ENCODE peak calls at places on chromosomes 5 and 9, in six cellular contexts. One of them, this sample, is unnamed.

GRCh38 chr5:145937432-145938250 is 1.3 kb downstream of the SH3RF2 start:
- DNase-seq in dermis microvascular lymphatic vessel endothelial cell: no peak
- DNase-seq in H54: peak; percentile 50
- DNase-seq in activated T-cell treated with anti-CD3 and anti-CD28 coated beads, Interleukin-2, amount 50 U/mL, for 4 hours: no peak
- DNase-seq in thyroid gland: peak; percentile 38
- DNase-seq in HS-5: no peak
- DNase-seq in this sample: no peak

GRCh38 chr5:19547640-19548039 is 440.4 kb downstream of the CDH18 start:
- DNase-seq in dermis microvascular lymphatic vessel endothelial cell: no peak
- DNase-seq in H54: no peak
- DNase-seq in activated T-cell treated with anti-CD3 and anti-CD28 coated beads, Interleukin-2, amount 50 U/mL, for 4 hours: no peak
- DNase-seq in thyroid gland: no peak
- DNase-seq in HS-5: no peak
- DNase-seq in this sample: no peak

GRCh38 chr9:98455957-98456621 is 200.6 kb upstream of the TBC1D2 start:
- DNase-seq in dermis microvascular lymphatic vessel endothelial cell: no peak
- DNase-seq in H54: no peak
- DNase-seq in activated T-cell treated with anti-CD3 and anti-CD28 coated beads, Interleukin-2, amount 50 U/mL, for 4 hours: no peak
- DNase-seq in thyroid gland: peak; percentile 64
- DNase-seq in HS-5: no peak
- DNase-seq in this sample: no peak

GRCh38 chr5:23139338-23140171 is 286.4 kb upstream of the CDH12 start:
- DNase-seq in dermis microvascular lymphatic vessel endothelial cell: no peak
- DNase-seq in H54: no peak
- DNase-seq in activated T-cell treated with anti-CD3 and anti-CD28 coated beads, Interleukin-2, amount 50 U/mL, for 4 hours: no peak
- DNase-seq in thyroid gland: no peak
- DNase-seq in HS-5: peak; percentile 26
- DNase-seq in this sample: no peak

GRCh38 chr5:72244862-72245371 is 75.1 kb downstream of the MRPS27 start:
- DNase-seq in dermis microvascular lymphatic vessel endothelial cell: peak; percentile 68
- DNase-seq in H54: no peak
- DNase-seq in activated T-cell treated with anti-CD3 and anti-CD28 coated beads, Interleukin-2, amount 50 U/mL, for 4 hours: no peak
- DNase-seq in thyroid gland: no peak
- DNase-seq in HS-5: peak; percentile 25
- DNase-seq in this sample: no peak

GRCh38 chr9:2367970-2368369 is 253.6 kb upstream of the VLDLR start:
- DNase-seq in dermis microvascular lymphatic vessel endothelial cell: no peak
- DNase-seq in H54: no peak
- DNase-seq in activated T-cell treated with anti-CD3 and anti-CD28 coated beads, Interleukin-2, amount 50 U/mL, for 4 hours: no peak
- DNase-seq in thyroid gland: no peak
- DNase-seq in HS-5: no peak
- DNase-seq in this sample: no peak

GRCh38 chr9:133664651-133665050 is 28.5 kb downstream of the DBH start:
- DNase-seq in dermis microvascular lymphatic vessel endothelial cell: no peak
- DNase-seq in H54: no peak
- DNase-seq in activated T-cell treated with anti-CD3 and anti-CD28 coated beads, Interleukin-2, amount 50 U/mL, for 4 hours: no peak
- DNase-seq in thyroid gland: no peak
- DNase-seq in HS-5: no peak
- DNase-seq in this sample: no peak

GRCh38 chr9:112174965-112175795 is at the start of gene SUSD1:
- DNase-seq in dermis microvascular lymphatic vessel endothelial cell: no peak
- DNase-seq in H54: peak; percentile 45
- DNase-seq in activated T-cell treated with anti-CD3 and anti-CD28 coated beads, Interleukin-2, amount 50 U/mL, for 4 hours: peak; percentile 7
- DNase-seq in thyroid gland: peak; percentile 27
- DNase-seq in HS-5: no peak
- DNase-seq in this sample: peak; percentile 46

GRCh38 chr9:69030851-69031645 is 4.5 kb upstream of the FXN start:
- DNase-seq in dermis microvascular lymphatic vessel endothelial cell: no peak
- DNase-seq in H54: no peak
- DNase-seq in activated T-cell treated with anti-CD3 and anti-CD28 coated beads, Interleukin-2, amount 50 U/mL, for 4 hours: no peak
- DNase-seq in thyroid gland: no peak
- DNase-seq in HS-5: no peak
- DNase-seq in this sample: no peak

GRCh38 chr9:114037961-114038723 is 40.0 kb downstream of the AMBP start:
- DNase-seq in dermis microvascular lymphatic vessel endothelial cell: no peak
- DNase-seq in H54: no peak
- DNase-seq in activated T-cell treated with anti-CD3 and anti-CD28 coated beads, Interleukin-2, amount 50 U/mL, for 4 hours: no peak
- DNase-seq in thyroid gland: peak; percentile 92
- DNase-seq in HS-5: no peak
- DNase-seq in this sample: no peak

GRCh38 chr9:85040141-85040540 is 370.6 kb downstream of the NTRK2 start:
- DNase-seq in dermis microvascular lymphatic vessel endothelial cell: no peak
- DNase-seq in H54: no peak
- DNase-seq in activated T-cell treated with anti-CD3 and anti-CD28 coated beads, Interleukin-2, amount 50 U/mL, for 4 hours: no peak
- DNase-seq in thyroid gland: no peak
- DNase-seq in HS-5: no peak
- DNase-seq in this sample: no peak

GRCh38 chr5:14600846-14601245 is 19.3 kb downstream of the OTULINL start:
- DNase-seq in dermis microvascular lymphatic vessel endothelial cell: no peak
- DNase-seq in H54: no peak
- DNase-seq in activated T-cell treated with anti-CD3 and anti-CD28 coated beads, Interleukin-2, amount 50 U/mL, for 4 hours: no peak
- DNase-seq in thyroid gland: no peak
- DNase-seq in HS-5: no peak
- DNase-seq in this sample: no peak

GRCh38 chr9:124015091-124015660 is 3.6 kb downstream of the LHX2 start:
- DNase-seq in dermis microvascular lymphatic vessel endothelial cell: no peak
- DNase-seq in H54: no peak
- DNase-seq in activated T-cell treated with anti-CD3 and anti-CD28 coated beads, Interleukin-2, amount 50 U/mL, for 4 hours: no peak
- DNase-seq in thyroid gland: no peak
- DNase-seq in HS-5: no peak
- DNase-seq in this sample: no peak

GRCh38 chr5:52809884-52810283 is 22.2 kb downstream of the ITGA1 start:
- DNase-seq in dermis microvascular lymphatic vessel endothelial cell: no peak
- DNase-seq in H54: no peak
- DNase-seq in activated T-cell treated with anti-CD3 and anti-CD28 coated beads, Interleukin-2, amount 50 U/mL, for 4 hours: no peak
- DNase-seq in thyroid gland: no peak
- DNase-seq in HS-5: no peak
- DNase-seq in this sample: no peak

GRCh38 chr5:161751265-161751664 is 65.7 kb downstream of the GABRA6 start:
- DNase-seq in dermis microvascular lymphatic vessel endothelial cell: no peak
- DNase-seq in H54: no peak
- DNase-seq in activated T-cell treated with anti-CD3 and anti-CD28 coated beads, Interleukin-2, amount 50 U/mL, for 4 hours: no peak
- DNase-seq in thyroid gland: no peak
- DNase-seq in HS-5: no peak
- DNase-seq in this sample: no peak

GRCh38 chr5:158058208-158058607 is 199.3 kb upstream of the CLINT1 start:
- DNase-seq in dermis microvascular lymphatic vessel endothelial cell: no peak
- DNase-seq in H54: no peak
- DNase-seq in activated T-cell treated with anti-CD3 and anti-CD28 coated beads, Interleukin-2, amount 50 U/mL, for 4 hours: no peak
- DNase-seq in thyroid gland: no peak
- DNase-seq in HS-5: no peak
- DNase-seq in this sample: no peak

GRCh38 chr5:134003957-134004625 is 684 bp downstream of the VDAC1 start:
- DNase-seq in dermis microvascular lymphatic vessel endothelial cell: no peak
- DNase-seq in H54: no peak
- DNase-seq in activated T-cell treated with anti-CD3 and anti-CD28 coated beads, Interleukin-2, amount 50 U/mL, for 4 hours: peak; percentile 38
- DNase-seq in thyroid gland: peak; percentile 85
- DNase-seq in HS-5: no peak
- DNase-seq in this sample: peak; percentile 41

GRCh38 chr5:57383093-57383861 is 99.3 kb downstream of the ACTBL2 start:
- DNase-seq in dermis microvascular lymphatic vessel endothelial cell: peak; percentile 89
- DNase-seq in H54: peak; percentile 54
- DNase-seq in activated T-cell treated with anti-CD3 and anti-CD28 coated beads, Interleukin-2, amount 50 U/mL, for 4 hours: no peak
- DNase-seq in thyroid gland: no peak
- DNase-seq in HS-5: peak; percentile 93
- DNase-seq in this sample: no peak

GRCh38 chr5:77224672-77225355 is 14.3 kb downstream of the PDE8B start:
- DNase-seq in dermis microvascular lymphatic vessel endothelial cell: no peak
- DNase-seq in H54: no peak
- DNase-seq in activated T-cell treated with anti-CD3 and anti-CD28 coated beads, Interleukin-2, amount 50 U/mL, for 4 hours: no peak
- DNase-seq in thyroid gland: no peak
- DNase-seq in HS-5: no peak
- DNase-seq in this sample: no peak

GRCh38 chr5:27619982-27620381 is 581.6 kb upstream of the CDH9 start:
- DNase-seq in dermis microvascular lymphatic vessel endothelial cell: no peak
- DNase-seq in H54: no peak
- DNase-seq in activated T-cell treated with anti-CD3 and anti-CD28 coated beads, Interleukin-2, amount 50 U/mL, for 4 hours: no peak
- DNase-seq in thyroid gland: no peak
- DNase-seq in HS-5: no peak
- DNase-seq in this sample: no peak

GRCh38 chr5:180831139-180832080 is 28.8 kb upstream of the MGAT1 start:
- DNase-seq in dermis microvascular lymphatic vessel endothelial cell: peak; percentile 38
- DNase-seq in H54: peak; percentile 38
- DNase-seq in activated T-cell treated with anti-CD3 and anti-CD28 coated beads, Interleukin-2, amount 50 U/mL, for 4 hours: peak; percentile 67
- DNase-seq in thyroid gland: peak; percentile 87
- DNase-seq in HS-5: peak; percentile 37
- DNase-seq in this sample: peak; percentile 61

GRCh38 chr5:133928690-133929393 is 39.6 kb downstream of the C5orf15 start:
- DNase-seq in dermis microvascular lymphatic vessel endothelial cell: no peak
- DNase-seq in H54: no peak
- DNase-seq in activated T-cell treated with anti-CD3 and anti-CD28 coated beads, Interleukin-2, amount 50 U/mL, for 4 hours: no peak
- DNase-seq in thyroid gland: no peak
- DNase-seq in HS-5: no peak
- DNase-seq in this sample: no peak

GRCh38 chr5:75335952-75336624 is 932 bp upstream of the HMGCR start:
- DNase-seq in dermis microvascular lymphatic vessel endothelial cell: peak; percentile 67
- DNase-seq in H54: peak; percentile 30
- DNase-seq in activated T-cell treated with anti-CD3 and anti-CD28 coated beads, Interleukin-2, amount 50 U/mL, for 4 hours: no peak
- DNase-seq in thyroid gland: peak; percentile 48
- DNase-seq in HS-5: peak; percentile 37
- DNase-seq in this sample: no peak

GRCh38 chr5:156354571-156354970 is 27.6 kb downstream of the SGCD start:
- DNase-seq in dermis microvascular lymphatic vessel endothelial cell: no peak
- DNase-seq in H54: no peak
- DNase-seq in activated T-cell treated with anti-CD3 and anti-CD28 coated beads, Interleukin-2, amount 50 U/mL, for 4 hours: no peak
- DNase-seq in thyroid gland: no peak
- DNase-seq in HS-5: no peak
- DNase-seq in this sample: no peak

GRCh38 chr9:83355024-83355444 is 183.2 kb downstream of the FRMD3 start:
- DNase-seq in dermis microvascular lymphatic vessel endothelial cell: no peak
- DNase-seq in H54: no peak
- DNase-seq in activated T-cell treated with anti-CD3 and anti-CD28 coated beads, Interleukin-2, amount 50 U/mL, for 4 hours: no peak
- DNase-seq in thyroid gland: no peak
- DNase-seq in HS-5: no peak
- DNase-seq in this sample: no peak

GRCh38 chr5:147560982-147561381 is 51.1 kb upstream of the DPYSL3 start:
- DNase-seq in dermis microvascular lymphatic vessel endothelial cell: no peak
- DNase-seq in H54: no peak
- DNase-seq in activated T-cell treated with anti-CD3 and anti-CD28 coated beads, Interleukin-2, amount 50 U/mL, for 4 hours: no peak
- DNase-seq in thyroid gland: no peak
- DNase-seq in HS-5: no peak
- DNase-seq in this sample: no peak

GRCh38 chr9:131837316-131837715 is 97.4 kb upstream of the RAPGEF1 start:
- DNase-seq in dermis microvascular lymphatic vessel endothelial cell: no peak
- DNase-seq in H54: no peak
- DNase-seq in activated T-cell treated with anti-CD3 and anti-CD28 coated beads, Interleukin-2, amount 50 U/mL, for 4 hours: no peak
- DNase-seq in thyroid gland: peak; percentile 36
- DNase-seq in HS-5: no peak
- DNase-seq in this sample: no peak

GRCh38 chr5:180523629-180524466 is 29.7 kb downstream of the CNOT6 start:
- DNase-seq in dermis microvascular lymphatic vessel endothelial cell: no peak
- DNase-seq in H54: no peak
- DNase-seq in activated T-cell treated with anti-CD3 and anti-CD28 coated beads, Interleukin-2, amount 50 U/mL, for 4 hours: no peak
- DNase-seq in thyroid gland: no peak
- DNase-seq in HS-5: no peak
- DNase-seq in this sample: no peak

This sample was measured in neural crest cell.